ENCODE peak calls at places on chromosomes 5 and 9, in five cellular contexts. One of them, this sample, is unnamed.

GRCh38 chr5:172915514-172915913 is 43.7 kb upstream of the RPL26L1 start:
- DNase-seq in tibial artery: no peak
- DNase-seq in neural progenitor cell: no peak
- DNase-seq in cardiac fibroblast: no peak
- DNase-seq in omental fat pad: no peak
- DNase-seq in this sample: no peak

GRCh38 chr5:82164957-82165698 is 113.0 kb downstream of the RPS23 start:
- DNase-seq in omental fat pad: no peak
- DNase-seq in tibial artery: no peak
- DNase-seq in neural progenitor cell: peak; percentile 49
- DNase-seq in cardiac fibroblast: peak; percentile 63
- DNase-seq in this sample: peak; percentile 72

GRCh38 chr9:121895836-121896544 is 197.1 kb downstream of the TTLL11 start:
- DNase-seq in omental fat pad: no peak
- DNase-seq in cardiac fibroblast: peak; percentile 62
- DNase-seq in tibial artery: no peak
- DNase-seq in neural progenitor cell: peak; percentile 34
- DNase-seq in this sample: peak; percentile 75

GRCh38 chr9:111759762-111760639 is 34.7 kb downstream of the SHOC1 start:
- DNase-seq in tibial artery: no peak
- DNase-seq in cardiac fibroblast: peak; percentile 95
- DNase-seq in neural progenitor cell: peak; percentile 60
- DNase-seq in omental fat pad: no peak
- DNase-seq in this sample: peak; percentile 96

GRCh38 chr5:140228364-140228837 is 53.4 kb downstream of the CYSTM1 start:
- DNase-seq in omental fat pad: no peak
- DNase-seq in tibial artery: no peak
- DNase-seq in cardiac fibroblast: no peak
- DNase-seq in neural progenitor cell: no peak
- DNase-seq in this sample: no peak

GRCh38 chr5:133257977-133258376 is 206.2 kb downstream of the HSPA4 start:
- DNase-seq in neural progenitor cell: no peak
- DNase-seq in cardiac fibroblast: no peak
- DNase-seq in tibial artery: no peak
- DNase-seq in omental fat pad: no peak
- DNase-seq in this sample: no peak

GRCh38 chr9:97394881-97395280 is 17.0 kb upstream of the TDRD7 start:
- DNase-seq in cardiac fibroblast: no peak
- DNase-seq in neural progenitor cell: no peak
- DNase-seq in tibial artery: no peak
- DNase-seq in omental fat pad: no peak
- DNase-seq in this sample: no peak

GRCh38 chr5:76372320-76373054 is 30.6 kb upstream of the IQGAP2 start:
- DNase-seq in omental fat pad: no peak
- DNase-seq in cardiac fibroblast: peak; percentile 66
- DNase-seq in tibial artery: no peak
- DNase-seq in neural progenitor cell: no peak
- DNase-seq in this sample: peak; percentile 78

GRCh38 chr5:61623401-61624069 is 291.5 kb downstream of the ZSWIM6 start:
- DNase-seq in neural progenitor cell: peak; percentile 63
- DNase-seq in cardiac fibroblast: no peak
- DNase-seq in omental fat pad: no peak
- DNase-seq in tibial artery: no peak
- DNase-seq in this sample: no peak

GRCh38 chr5:151799407-151799806 is 27.7 kb downstream of the G3BP1 start:
- DNase-seq in neural progenitor cell: no peak
- DNase-seq in tibial artery: no peak
- DNase-seq in omental fat pad: no peak
- DNase-seq in cardiac fibroblast: no peak
- DNase-seq in this sample: peak; percentile 62

GRCh38 chr9:123678038-123678877 is 251.7 kb downstream of the DENND1A start:
- DNase-seq in omental fat pad: no peak
- DNase-seq in tibial artery: no peak
- DNase-seq in cardiac fibroblast: no peak
- DNase-seq in neural progenitor cell: no peak
- DNase-seq in this sample: no peak

GRCh38 chr5:194603-195209 is 3.4 kb downstream of the LRRC14B start:
- DNase-seq in tibial artery: peak; percentile 51
- DNase-seq in neural progenitor cell: no peak
- DNase-seq in omental fat pad: no peak
- DNase-seq in cardiac fibroblast: no peak
- DNase-seq in this sample: no peak

GRCh38 chr5:36530249-36530648 is 76.2 kb upstream of the SLC1A3 start:
- DNase-seq in tibial artery: no peak
- DNase-seq in neural progenitor cell: peak; percentile 16
- DNase-seq in cardiac fibroblast: no peak
- DNase-seq in omental fat pad: no peak
- DNase-seq in this sample: no peak

GRCh38 chr5:98341711-98342042 is 431.8 kb upstream of the RGMB start:
- DNase-seq in neural progenitor cell: no peak
- DNase-seq in omental fat pad: no peak
- DNase-seq in tibial artery: no peak
- DNase-seq in cardiac fibroblast: peak; percentile 34
- DNase-seq in this sample: peak; percentile 25

GRCh38 chr9:76866689-76867088 is 39.2 kb downstream of the PRUNE2 start:
- DNase-seq in neural progenitor cell: no peak
- DNase-seq in tibial artery: no peak
- DNase-seq in omental fat pad: no peak
- DNase-seq in cardiac fibroblast: peak; percentile 69
- DNase-seq in this sample: peak; percentile 80

GRCh38 chr9:131709741-131710499 is 30.0 kb downstream of the RAPGEF1 start:
- DNase-seq in tibial artery: no peak
- DNase-seq in omental fat pad: no peak
- DNase-seq in cardiac fibroblast: peak; percentile 59
- DNase-seq in neural progenitor cell: peak; percentile 31
- DNase-seq in this sample: peak; percentile 51

GRCh38 chr9:138053996-138054752 is 176.6 kb downstream of the CACNA1B start:
- DNase-seq in omental fat pad: no peak
- DNase-seq in cardiac fibroblast: no peak
- DNase-seq in tibial artery: peak; percentile 41
- DNase-seq in neural progenitor cell: no peak
- DNase-seq in this sample: no peak

DNA sequence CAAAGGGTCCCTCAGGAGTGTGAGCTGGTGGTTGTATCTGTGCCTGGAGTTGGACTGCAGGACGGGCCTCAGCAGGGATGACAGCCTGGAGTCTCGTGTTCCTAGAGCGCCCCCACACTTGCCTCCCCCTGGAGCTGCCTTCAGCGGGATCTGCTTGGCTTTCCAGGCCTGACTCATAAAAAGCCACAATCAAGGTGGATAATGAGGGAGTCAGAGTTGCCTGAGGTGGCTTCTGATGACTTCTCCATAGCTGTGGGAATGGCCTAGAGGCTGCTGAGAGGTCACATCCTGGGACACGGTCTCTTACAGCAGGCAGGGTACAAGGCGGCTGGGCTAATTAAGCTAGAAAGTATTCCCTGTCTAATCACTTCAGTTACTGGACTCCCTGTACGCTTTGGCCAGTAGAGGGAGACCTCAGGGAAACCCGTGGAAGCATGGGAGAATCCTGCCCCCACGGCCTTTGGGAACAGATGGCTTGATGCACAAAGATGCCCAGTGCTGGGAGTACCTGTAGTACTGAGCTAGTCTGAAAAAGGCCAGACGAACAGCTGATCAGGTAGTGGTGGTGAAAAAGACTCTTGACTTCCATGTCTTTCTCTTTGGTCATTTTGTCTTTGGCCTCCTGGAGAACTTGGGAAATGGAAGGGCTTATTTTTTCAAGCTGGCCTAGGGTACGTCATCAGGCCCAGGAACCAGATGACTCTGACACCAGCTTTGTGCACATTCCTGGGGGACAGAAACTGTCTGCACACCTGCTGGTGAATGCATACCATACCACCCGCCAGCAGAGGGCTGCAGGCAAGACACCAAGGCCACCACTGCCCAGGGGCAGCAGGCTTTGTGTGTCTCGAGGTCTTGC is 16.1 kb upstream of the FRRS1L start:
- DNase-seq in tibial artery: no peak
- DNase-seq in neural progenitor cell: peak; percentile 58
- DNase-seq in cardiac fibroblast: peak; percentile 33
- DNase-seq in omental fat pad: no peak
- DNase-seq in this sample: peak; percentile 30
- TF ChIP-seq CTCF in tibial artery: no peak
- TF ChIP-seq CTCF in neural progenitor cell: peak; percentile 42
- TF ChIP-seq CTCF in cardiac fibroblast: peak; percentile 63
- TF ChIP-seq CTCF in omental fat pad: no peak
- TF ChIP-seq CTCF in this sample: peak; percentile 60

DNA sequence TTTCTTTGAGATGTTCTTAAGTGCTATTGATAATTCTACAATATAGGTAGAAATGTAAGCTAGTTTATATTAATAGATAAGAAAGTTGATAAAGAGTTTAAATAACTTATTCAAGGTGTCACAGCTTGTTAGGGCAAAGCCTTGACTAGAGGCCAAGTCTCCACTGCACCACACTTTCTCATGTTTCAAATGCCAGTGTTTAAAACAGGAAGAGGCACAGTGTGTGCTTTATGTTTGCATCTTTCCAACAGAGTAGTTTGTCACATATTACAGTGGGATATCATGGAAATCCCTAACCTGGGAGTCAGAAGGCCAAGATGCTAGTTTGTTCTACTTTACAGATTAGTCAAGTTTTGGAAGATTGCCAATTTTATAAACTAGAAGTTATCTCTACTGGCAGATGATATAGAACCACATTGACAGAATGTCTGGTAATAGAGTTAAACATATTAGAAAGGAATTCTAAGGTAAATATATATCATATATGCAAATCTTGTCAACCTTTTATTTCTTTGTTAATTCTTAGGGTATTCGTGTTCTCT is 56.4 kb downstream of the SLF1 start:
- DNase-seq in omental fat pad: no peak
- DNase-seq in cardiac fibroblast: peak; percentile 2
- DNase-seq in tibial artery: no peak
- DNase-seq in neural progenitor cell: no peak
- DNase-seq in this sample: no peak
- TF ChIP-seq CTCF in omental fat pad: no peak
- TF ChIP-seq CTCF in cardiac fibroblast: no peak
- TF ChIP-seq CTCF in tibial artery: no peak
- TF ChIP-seq CTCF in neural progenitor cell: no peak
- TF ChIP-seq CTCF in this sample: no peak

GRCh38 chr5:124906339-124907097 is 160.1 kb upstream of the ZNF608 start:
- DNase-seq in omental fat pad: no peak
- DNase-seq in tibial artery: peak; percentile 87
- DNase-seq in neural progenitor cell: peak; percentile 53
- DNase-seq in cardiac fibroblast: peak; percentile 94
- DNase-seq in this sample: peak; percentile 91
- TF ChIP-seq CTCF in omental fat pad: no peak
- TF ChIP-seq CTCF in tibial artery: no peak
- TF ChIP-seq CTCF in neural progenitor cell: no peak
- TF ChIP-seq CTCF in cardiac fibroblast: peak; percentile 13
- TF ChIP-seq CTCF in this sample: peak; percentile 24

GRCh38 chr9:128495804-128496417 is 8.6 kb upstream of the GLE1 start:
- DNase-seq in neural progenitor cell: peak; percentile 29
- DNase-seq in cardiac fibroblast: no peak
- DNase-seq in tibial artery: peak; percentile 33
- DNase-seq in omental fat pad: no peak
- DNase-seq in this sample: no peak
- TF ChIP-seq CTCF in neural progenitor cell: no peak
- TF ChIP-seq CTCF in cardiac fibroblast: no peak
- TF ChIP-seq CTCF in tibial artery: no peak
- TF ChIP-seq CTCF in omental fat pad: no peak
- TF ChIP-seq CTCF in this sample: no peak

GRCh38 chr9:37800631-37801286 is at the start of gene DCAF10:
- DNase-seq in cardiac fibroblast: peak; percentile 88
- DNase-seq in tibial artery: peak; percentile 90
- DNase-seq in neural progenitor cell: peak; percentile 92
- DNase-seq in omental fat pad: peak; percentile 71
- DNase-seq in this sample: peak; percentile 84
- TF ChIP-seq CTCF in cardiac fibroblast: no peak
- TF ChIP-seq CTCF in tibial artery: no peak
- TF ChIP-seq CTCF in neural progenitor cell: no peak
- TF ChIP-seq CTCF in omental fat pad: no peak
- TF ChIP-seq CTCF in this sample: no peak

DNA sequence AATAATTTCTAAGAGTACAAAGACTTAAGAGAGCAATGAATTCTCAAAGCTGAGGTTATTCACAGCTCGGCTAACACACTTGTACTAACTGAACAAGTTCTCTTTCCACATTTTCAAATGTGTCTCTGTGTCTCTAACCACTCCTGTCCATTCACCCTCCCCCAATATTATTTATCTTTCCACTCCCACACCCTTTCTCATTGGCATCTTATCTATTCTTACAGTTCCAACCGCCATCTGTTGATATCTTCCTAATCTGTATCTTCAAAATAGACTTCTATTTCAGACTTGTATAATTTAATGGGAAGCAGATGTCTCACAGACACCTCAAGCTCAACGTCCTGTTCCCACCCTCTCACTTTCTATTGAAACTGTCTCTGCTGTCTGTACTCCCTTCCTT is 205.9 kb downstream of the ANXA1 start:
- DNase-seq in omental fat pad: no peak
- DNase-seq in cardiac fibroblast: no peak
- DNase-seq in tibial artery: no peak
- DNase-seq in neural progenitor cell: no peak
- DNase-seq in this sample: no peak
- TF ChIP-seq CTCF in omental fat pad: no peak
- TF ChIP-seq CTCF in cardiac fibroblast: no peak
- TF ChIP-seq CTCF in tibial artery: no peak
- TF ChIP-seq CTCF in neural progenitor cell: no peak
- TF ChIP-seq CTCF in this sample: no peak

DNA sequence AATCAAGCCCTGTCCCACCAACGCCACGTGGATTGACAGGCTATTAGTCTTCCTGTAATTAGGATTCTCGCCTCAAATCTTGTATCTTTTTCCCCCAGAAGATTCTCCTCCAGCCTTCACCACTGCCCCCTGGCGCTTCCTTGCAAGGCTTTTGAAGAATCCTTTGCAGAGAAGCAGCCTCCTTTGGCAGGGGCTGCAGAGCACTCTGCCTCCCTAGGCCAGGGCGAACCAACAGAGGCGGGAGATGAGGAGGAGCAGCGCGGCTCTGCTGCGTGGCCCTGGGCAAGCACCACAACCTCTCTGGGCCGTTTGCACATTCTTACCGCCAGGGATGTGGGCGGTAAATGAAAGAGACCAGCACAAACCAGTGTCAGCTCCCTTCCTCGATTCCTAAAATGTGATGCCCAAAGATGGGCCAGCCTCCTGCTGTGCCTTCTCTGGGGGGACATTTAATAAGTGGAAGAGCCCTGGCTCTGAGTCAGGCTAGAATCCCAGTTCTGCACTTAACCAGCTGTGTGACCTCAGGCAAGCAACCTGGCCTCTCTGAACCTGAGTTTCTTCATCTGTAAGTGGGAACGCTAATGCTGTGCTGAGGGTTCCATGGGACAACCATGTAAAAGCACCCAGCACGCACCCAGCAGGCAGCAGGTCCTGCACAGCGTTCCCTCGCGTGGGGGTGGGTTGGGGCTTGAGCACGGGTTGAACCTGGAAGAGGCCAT is 128.6 kb downstream of the KCNIP1 start:
- DNase-seq in cardiac fibroblast: no peak
- DNase-seq in neural progenitor cell: peak; percentile 68
- DNase-seq in tibial artery: peak; percentile 67
- DNase-seq in omental fat pad: no peak
- DNase-seq in this sample: no peak
- TF ChIP-seq CTCF in cardiac fibroblast: peak; percentile 19
- TF ChIP-seq CTCF in neural progenitor cell: peak; percentile 21
- TF ChIP-seq CTCF in tibial artery: no peak
- TF ChIP-seq CTCF in omental fat pad: no peak
- TF ChIP-seq CTCF in this sample: peak; percentile 24